ENCODE peak calls at places on chromosome 12, in five cellular contexts. One of them, this sample, is unnamed.

GRCh38 chr12:15709524-15709923 is 79.7 kb downstream of the EPS8 start:
- DNase-seq in effector CD4-positive, alpha-beta T cell: no peak
- DNase-seq in lung: no peak
- DNase-seq in NCI-H345: no peak
- DNase-seq in GM20000: no peak
- DNase-seq in this sample: no peak

GRCh38 chr12:32211066-32211768 is 104.6 kb downstream of the BICD1 start:
- DNase-seq in lung: no peak
- DNase-seq in NCI-H345: no peak
- DNase-seq in GM20000: no peak
- DNase-seq in effector CD4-positive, alpha-beta T cell: no peak
- DNase-seq in this sample: no peak

GRCh38 chr12:5969156-5969973 is 24.3 kb upstream of the ANO2 start:
- DNase-seq in effector CD4-positive, alpha-beta T cell: no peak
- DNase-seq in lung: no peak
- DNase-seq in GM20000: no peak
- DNase-seq in NCI-H345: no peak
- DNase-seq in this sample: no peak

GRCh38 chr12:116969615-116970575 is 59.1 kb downstream of the FBXW8 start:
- DNase-seq in GM20000: no peak
- DNase-seq in effector CD4-positive, alpha-beta T cell: no peak
- DNase-seq in lung: no peak
- DNase-seq in NCI-H345: no peak
- DNase-seq in this sample: no peak

GRCh38 chr12:132776816-132777568 is 15.4 kb upstream of the ANKLE2 start:
- DNase-seq in NCI-H345: no peak
- DNase-seq in effector CD4-positive, alpha-beta T cell: no peak
- DNase-seq in lung: no peak
- DNase-seq in GM20000: no peak
- DNase-seq in this sample: no peak

GRCh38 chr12:26658991-26659390 is 174.0 kb downstream of the ITPR2 start:
- DNase-seq in NCI-H345: no peak
- DNase-seq in effector CD4-positive, alpha-beta T cell: no peak
- DNase-seq in GM20000: no peak
- DNase-seq in lung: no peak
- DNase-seq in this sample: no peak

GRCh38 chr12:80776706-80777105 is 60.0 kb downstream of the MYF5 start:
- DNase-seq in effector CD4-positive, alpha-beta T cell: no peak
- DNase-seq in lung: no peak
- DNase-seq in GM20000: no peak
- DNase-seq in NCI-H345: no peak
- DNase-seq in this sample: no peak

GRCh38 chr12:119842380-119842779 is 34.7 kb downstream of the CIT start:
- DNase-seq in lung: no peak
- DNase-seq in NCI-H345: no peak
- DNase-seq in effector CD4-positive, alpha-beta T cell: no peak
- DNase-seq in GM20000: no peak
- DNase-seq in this sample: no peak

GRCh38 chr12:90854136-90854689 is 100.8 kb downstream of the CCER1 start:
- DNase-seq in effector CD4-positive, alpha-beta T cell: no peak
- DNase-seq in NCI-H345: peak; percentile 64
- DNase-seq in lung: no peak
- DNase-seq in GM20000: peak; percentile 8
- DNase-seq in this sample: no peak

GRCh38 chr12:28415755-28416154 is 225.5 kb downstream of the CCDC91 start:
- DNase-seq in effector CD4-positive, alpha-beta T cell: no peak
- DNase-seq in GM20000: no peak
- DNase-seq in NCI-H345: no peak
- DNase-seq in lung: no peak
- DNase-seq in this sample: no peak